ENCODE peak calls at places on chromosomes 2 and 18, in eight cellular contexts. B, Q, W, E, P, O, R and S are unnamed samples.

GRCh38 chr2:121297217-121297830 is 12.3 kb upstream of the TFCP2L1 start:
- DNase-seq in B (peak), Q (peak), W (peak), E (peak), P (no peak), O (peak), R (no peak), S (peak)

GRCh38 chr2:85706604-85707296 is 12.6 kb downstream of the GNLY start:
- DNase-seq in B (no peak), Q (no peak), W (no peak), E (peak), P (no peak), O (peak), R (no peak), S (no peak)

GRCh38 chr2:135756692-135757091 is 15.0 kb downstream of the UBXN4 start:
- DNase-seq in B (no peak), Q (no peak), W (no peak), E (no peak), P (no peak), O (no peak), R (no peak), S (no peak)

GRCh38 chr2:126882736-126883660 is 15.7 kb upstream of the TEX51 start:
- DNase-seq in B (no peak), Q (no peak), W (no peak), E (no peak), P (no peak), O (no peak), R (no peak), S (no peak)

GRCh38 chr18:40980171-40980570 is 974.9 kb upstream of the PIK3C3 start:
- DNase-seq in B (no peak), Q (no peak), W (peak), E (no peak), P (no peak), O (no peak), R (no peak), S (no peak)

GRCh38 chr18:46265190-46266156 is 161.3 kb downstream of the HAUS1 start:
- DNase-seq in B (no peak), Q (no peak), W (no peak), E (no peak), P (no peak), O (no peak), R (no peak), S (no peak)

GRCh38 chr2:217316743-217317142 is 456.9 kb upstream of the TNP1 start:
- DNase-seq in B (no peak), Q (no peak), W (peak), E (peak), P (no peak), O (no peak), R (no peak), S (peak)

GRCh38 chr2:137924019-137924418 is 40.3 kb upstream of the HNMT start:
- DNase-seq in B (no peak), Q (no peak), W (peak), E (no peak), P (no peak), O (no peak), R (no peak), S (peak)

GRCh38 chr2:32937602-32938450 is 8.9 kb upstream of the LTBP1 start:
- DNase-seq in B (no peak), Q (no peak), W (peak), E (no peak), P (no peak), O (no peak), R (no peak), S (no peak)

GRCh38 chr2:239162141-239162821 is 238.5 kb downstream of the HDAC4 start:
- DNase-seq in B (no peak), Q (no peak), W (no peak), E (no peak), P (no peak), O (no peak), R (no peak), S (no peak)

GRCh38 chr18:12783524-12783923 is 80.7 kb downstream of the PSMG2 start:
- DNase-seq in B (no peak), Q (no peak), W (no peak), E (no peak), P (no peak), O (no peak), R (no peak), S (no peak)

GRCh38 chr18:49849331-49850217 is 36.2 kb upstream of the ACAA2 start:
- DNase-seq in B (no peak), Q (peak), W (peak), E (peak), P (no peak), O (no peak), R (no peak), S (peak)

GRCh38 chr2:129611456-129611855 is 368.0 kb upstream of the RAB6C start:
- DNase-seq in B (no peak), Q (no peak), W (no peak), E (no peak), P (no peak), O (no peak), R (no peak), S (no peak)

GRCh38 chr2:85413592-85414421 is 3.6 kb upstream of the CAPG start:
- DNase-seq in B (no peak), Q (no peak), W (peak), E (no peak), P (peak), O (no peak), R (no peak), S (peak)

GRCh38 chr2:106142683-106143082 is 51.4 kb downstream of the UXS1 start:
- DNase-seq in B (no peak), Q (no peak), W (no peak), E (no peak), P (no peak), O (no peak), R (no peak), S (no peak)

GRCh38 chr18:10247402-10248117 is 206.9 kb upstream of the APCDD1 start:
- DNase-seq in B (no peak), Q (no peak), W (peak), E (no peak), P (no peak), O (no peak), R (no peak), S (no peak)

GRCh38 chr2:52934354-52934898 is 833.2 kb upstream of the CHAC2 start:
- DNase-seq in B (no peak), Q (no peak), W (peak), E (no peak), P (no peak), O (no peak), R (no peak), S (peak)

GRCh38 chr18:21163647-21164625 is 52.3 kb upstream of the ROCK1 start:
- DNase-seq in B (no peak), Q (no peak), W (peak), E (peak), P (no peak), O (no peak), R (no peak), S (peak)

GRCh38 chr2:11376071-11376470 is 31.6 kb upstream of the ROCK2 start:
- DNase-seq in B (no peak), Q (no peak), W (no peak), E (no peak), P (no peak), O (no peak), R (no peak), S (no peak)

GRCh38 chr2:44628297-44628696 is 266.6 kb downstream of the CAMKMT start:
- DNase-seq in B (no peak), Q (no peak), W (no peak), E (no peak), P (no peak), O (no peak), R (no peak), S (no peak)